ENCODE peak calls at places on chromosome 12, in ten cellular contexts. Y, B, R, U, A, S, Z, J, K and I are unnamed samples.

GRCh38 chr12:12506541-12506940 is 56.1 kb downstream of the DUSP16 start:
- DNase-seq in Y (no peak), B (no peak), R (peak; percentile 66), U (no peak), A (no peak), S (no peak), Z (no peak), J (no peak), K (no peak), I (peak; percentile 32)

GRCh38 chr12:126781593-126781992 is 1485.4 kb upstream of the TMEM132C start:
- DNase-seq in Y (no peak), B (no peak), R (no peak), U (no peak), A (no peak), S (no peak), Z (no peak), J (no peak), K (no peak), I (no peak)

GRCh38 chr12:63930971-63931370 is 86.5 kb downstream of the SRGAP1 start:
- DNase-seq in Y (no peak), B (no peak), R (peak; percentile 57), U (no peak), A (no peak), S (no peak), Z (no peak), J (no peak), K (no peak), I (no peak)

GRCh38 chr12:117321572-117321971 is 39.9 kb downstream of the NOS1 start:
- DNase-seq in Y (no peak), B (no peak), R (no peak), U (no peak), A (no peak), S (no peak), Z (no peak), J (no peak), K (no peak), I (no peak)

GRCh38 chr12:93720559-93720958 is 43.4 kb downstream of the CRADD start:
- DNase-seq in Y (no peak), B (no peak), R (no peak), U (no peak), A (no peak), S (no peak), Z (no peak), J (no peak), K (no peak), I (no peak)

GRCh38 chr12:53005215-53005985 is 856 bp upstream of the EIF4B start:
- DNase-seq in Y (no peak), B (peak; percentile 1), R (peak; percentile 20), U (no peak), A (peak; percentile 65), S (no peak), Z (no peak), J (no peak), K (no peak), I (peak; percentile 17)

GRCh38 chr12:124185970-124186686 is 108.8 kb upstream of the RFLNA start:
- DNase-seq in Y (no peak), B (no peak), R (peak; percentile 24), U (peak; percentile 44), A (no peak), S (no peak), Z (no peak), J (no peak), K (no peak), I (no peak)

GRCh38 chr12:54682674-54683073 is 34.5 kb upstream of the DCD start:
- DNase-seq in Y (no peak), B (no peak), R (no peak), U (no peak), A (no peak), S (no peak), Z (no peak), J (no peak), K (no peak), I (no peak)

GRCh38 chr12:1500095-1500801 is 94.1 kb downstream of the FBXL14 start:
- DNase-seq in Y (no peak), B (no peak), R (peak; percentile 44), U (no peak), A (no peak), S (no peak), Z (no peak), J (peak; percentile 95), K (no peak), I (no peak)

GRCh38 chr12:6821674-6822433 is at the start of gene GPR162:
- DNase-seq in Y (peak; percentile 66), B (no peak), R (peak; percentile 75), U (peak; percentile 48), A (peak; percentile 60), S (no peak), Z (no peak), J (peak; percentile 37), K (no peak), I (no peak)

GRCh38 chr12:66688836-66689439 is 10.1 kb upstream of the GRIP1 start:
- DNase-seq in Y (peak; percentile 50), B (no peak), R (peak; percentile 46), U (peak; percentile 30), A (no peak), S (no peak), Z (no peak), J (peak; percentile 56), K (no peak), I (peak; percentile 18)

GRCh38 chr12:99147150-99147549 is 500.4 kb upstream of the GARIN6 start:
- DNase-seq in Y (no peak), B (no peak), R (peak; percentile 36), U (no peak), A (no peak), S (no peak), Z (no peak), J (no peak), K (no peak), I (no peak)

GRCh38 chr12:40819427-40820108 is 127.3 kb downstream of the CNTN1 start:
- DNase-seq in Y (no peak), B (no peak), R (no peak), U (no peak), A (no peak), S (no peak), Z (no peak), J (no peak), K (no peak), I (peak; percentile 43)

GRCh38 chr12:123132951-123133619 is 17.8 kb downstream of the PITPNM2 start:
- DNase-seq in Y (no peak), B (no peak), R (no peak), U (no peak), A (no peak), S (no peak), Z (no peak), J (no peak), K (no peak), I (no peak)

GRCh38 chr12:106315523-106315922 is 13.0 kb downstream of the TCP11L2 start:
- DNase-seq in Y (no peak), B (no peak), R (no peak), U (no peak), A (no peak), S (no peak), Z (no peak), J (no peak), K (no peak), I (no peak)

GRCh38 chr12:8644345-8645248 is 18.0 kb downstream of the MFAP5 start:
- DNase-seq in Y (no peak), B (peak; percentile 15), R (peak; percentile 6), U (no peak), A (no peak), S (no peak), Z (no peak), J (no peak), K (peak; percentile 35), I (no peak)

GRCh38 chr12:128930591-128930990 is 77.3 kb downstream of the GLT1D1 start:
- DNase-seq in Y (no peak), B (no peak), R (no peak), U (no peak), A (no peak), S (no peak), Z (no peak), J (no peak), K (no peak), I (no peak)

GRCh38 chr12:42511656-42512055 is 77.9 kb downstream of the PRICKLE1 start:
- DNase-seq in Y (no peak), B (no peak), R (no peak), U (no peak), A (no peak), S (no peak), Z (no peak), J (no peak), K (no peak), I (no peak)

GRCh38 chr12:62248873-62249272 is 11.3 kb upstream of the USP15 start:
- DNase-seq in Y (peak; percentile 72), B (no peak), R (peak; percentile 93), U (no peak), A (no peak), S (no peak), Z (no peak), J (no peak), K (no peak), I (no peak)

GRCh38 chr12:100591979-100592378 is 18.5 kb downstream of the GAS2L3 start:
- DNase-seq in Y (no peak), B (no peak), R (no peak), U (no peak), A (no peak), S (no peak), Z (no peak), J (no peak), K (no peak), I (no peak)

GRCh38 chr12:6688543-6688999 is 604 bp downstream of the ZNF384 start:
- DNase-seq in Y (no peak), B (no peak), R (no peak), U (peak; percentile 8), A (peak; percentile 83), S (no peak), Z (no peak), J (no peak), K (peak; percentile 26), I (peak; percentile 41)

GRCh38 chr12:15192721-15193120 is 28.5 kb downstream of the RERG start:
- DNase-seq in Y (no peak), B (no peak), R (no peak), U (no peak), A (no peak), S (no peak), Z (no peak), J (no peak), K (no peak), I (no peak)

GRCh38 chr12:124688356-124688992 is 121.1 kb upstream of the NCOR2 start:
- DNase-seq in Y (no peak), B (no peak), R (peak; percentile 26), U (no peak), A (no peak), S (no peak), Z (no peak), J (no peak), K (no peak), I (no peak)

GRCh38 chr12:98741615-98742265 is 96.7 kb downstream of the APAF1 start:
- DNase-seq in Y (no peak), B (no peak), R (no peak), U (no peak), A (no peak), S (no peak), Z (no peak), J (no peak), K (no peak), I (no peak)

GRCh38 chr12:60201891-60202290 is 606.1 kb downstream of the SLC16A7 start:
- DNase-seq in Y (no peak), B (no peak), R (peak; percentile 25), U (no peak), A (no peak), S (no peak), Z (no peak), J (no peak), K (no peak), I (no peak)

GRCh38 chr12:131939007-131939406 is 9.9 kb downstream of the PUS1 start:
- DNase-seq in Y (no peak), B (no peak), R (no peak), U (no peak), A (peak; percentile 83), S (no peak), Z (no peak), J (no peak), K (no peak), I (no peak)

GRCh38 chr12:14540801-14541462 is 26.8 kb downstream of the PLBD1 start:
- DNase-seq in Y (no peak), B (no peak), R (no peak), U (no peak), A (no peak), S (no peak), Z (no peak), J (no peak), K (no peak), I (no peak)

GRCh38 chr12:32030151-32030550 is 70.9 kb downstream of the RESF1 start:
- DNase-seq in Y (no peak), B (no peak), R (no peak), U (no peak), A (no peak), S (no peak), Z (no peak), J (no peak), K (no peak), I (no peak)